ENCODE peak calls at places on chromosomes 13 and 19, in eight cellular contexts. E, H, F, S, M, K, G and R are unnamed samples.

GRCh38 chr19:3322199-3322978 is 44.0 kb upstream of the NFIC start:
- DNase-seq in E (no peak), H (no peak), F (no peak), S (no peak), M (no peak), K (no peak), G (no peak), R (no peak)

GRCh38 chr13:20652946-20653345 is 50.6 kb upstream of the IL17D start:
- DNase-seq in E (no peak), H (no peak), F (no peak), S (no peak), M (no peak), K (no peak), G (no peak), R (no peak)

GRCh38 chr19:14795078-14795721 is 16.8 kb upstream of the ADGRE2 start:
- DNase-seq in E (no peak), H (no peak), F (no peak), S (no peak), M (no peak), K (no peak), G (no peak), R (no peak)

GRCh38 chr19:50269653-50270052 is 59.5 kb downstream of the KCNC3 start:
- DNase-seq in E (no peak), H (no peak), F (no peak), S (no peak), M (no peak), K (no peak), G (no peak), R (no peak)

GRCh38 chr19:4075373-4075772 is 8.7 kb upstream of the ZBTB7A start:
- DNase-seq in E (no peak), H (no peak), F (no peak), S (no peak), M (no peak), K (no peak), G (no peak), R (no peak)

GRCh38 chr13:101272886-101273285 is 143.4 kb downstream of the NALCN start:
- DNase-seq in E (no peak), H (no peak), F (no peak), S (no peak), M (no peak), K (no peak), G (no peak), R (no peak)

GRCh38 chr19:44846455-44847143 is 502 bp downstream of the NECTIN2 start:
- DNase-seq in E (no peak), H (peak), F (peak), S (no peak), M (peak), K (peak), G (peak), R (no peak)

GRCh38 chr13:26377038-26377437 is 123.1 kb downstream of the CDK8 start:
- DNase-seq in E (no peak), H (no peak), F (no peak), S (no peak), M (no peak), K (peak), G (peak), R (no peak)

GRCh38 chr19:648305-648704 is 8.6 kb downstream of the FGF22 start:
- DNase-seq in E (no peak), H (no peak), F (no peak), S (no peak), M (no peak), K (no peak), G (no peak), R (no peak)

GRCh38 chr13:98571955-98572662 is 4.8 kb downstream of the STK24 start:
- DNase-seq in E (no peak), H (peak), F (no peak), S (no peak), M (peak), K (no peak), G (peak), R (no peak)

GRCh38 chr19:46299004-46299509 is 2.2 kb downstream of the HIF3A start:
- DNase-seq in E (no peak), H (peak), F (peak), S (no peak), M (peak), K (no peak), G (peak), R (no peak)

GRCh38 chr19:778910-779653 is 18.2 kb upstream of the PTBP1 start:
- DNase-seq in E (no peak), H (no peak), F (no peak), S (no peak), M (peak), K (no peak), G (peak), R (no peak)

GRCh38 chr19:28908941-28909340 is 304.0 kb downstream of the UQCRFS1 start:
- DNase-seq in E (no peak), H (no peak), F (no peak), S (no peak), M (no peak), K (no peak), G (no peak), R (no peak)

GRCh38 chr13:39448831-39449230 is 154.2 kb downstream of the LHFPL6 start:
- DNase-seq in E (no peak), H (peak), F (no peak), S (no peak), M (no peak), K (peak), G (no peak), R (no peak)
- TF ChIP-seq CTCF in E (no peak), H (no peak), F (no peak), S (no peak), M (no peak), K (no peak), G (no peak), R (no peak)

GRCh38 chr13:48502601-48503319 is 30.1 kb downstream of the RCBTB2 start:
- DNase-seq in E (no peak), H (no peak), F (no peak), S (no peak), M (no peak), K (no peak), G (no peak), R (no peak)

GRCh38 chr13:48506092-48506701 is 26.7 kb downstream of the RCBTB2 start:
- DNase-seq in E (no peak), H (peak), F (no peak), S (no peak), M (no peak), K (no peak), G (no peak), R (no peak)

GRCh38 chr13:48505597-48506091 is 27.2 kb downstream of the RCBTB2 start:
- DNase-seq in E (no peak), H (peak), F (no peak), S (peak), M (peak), K (no peak), G (peak), R (no peak)

GRCh38 chr13:48507024-48507423 is 25.9 kb downstream of the RCBTB2 start:
- DNase-seq in E (no peak), H (peak), F (no peak), S (no peak), M (no peak), K (no peak), G (no peak), R (no peak)

DNA sequence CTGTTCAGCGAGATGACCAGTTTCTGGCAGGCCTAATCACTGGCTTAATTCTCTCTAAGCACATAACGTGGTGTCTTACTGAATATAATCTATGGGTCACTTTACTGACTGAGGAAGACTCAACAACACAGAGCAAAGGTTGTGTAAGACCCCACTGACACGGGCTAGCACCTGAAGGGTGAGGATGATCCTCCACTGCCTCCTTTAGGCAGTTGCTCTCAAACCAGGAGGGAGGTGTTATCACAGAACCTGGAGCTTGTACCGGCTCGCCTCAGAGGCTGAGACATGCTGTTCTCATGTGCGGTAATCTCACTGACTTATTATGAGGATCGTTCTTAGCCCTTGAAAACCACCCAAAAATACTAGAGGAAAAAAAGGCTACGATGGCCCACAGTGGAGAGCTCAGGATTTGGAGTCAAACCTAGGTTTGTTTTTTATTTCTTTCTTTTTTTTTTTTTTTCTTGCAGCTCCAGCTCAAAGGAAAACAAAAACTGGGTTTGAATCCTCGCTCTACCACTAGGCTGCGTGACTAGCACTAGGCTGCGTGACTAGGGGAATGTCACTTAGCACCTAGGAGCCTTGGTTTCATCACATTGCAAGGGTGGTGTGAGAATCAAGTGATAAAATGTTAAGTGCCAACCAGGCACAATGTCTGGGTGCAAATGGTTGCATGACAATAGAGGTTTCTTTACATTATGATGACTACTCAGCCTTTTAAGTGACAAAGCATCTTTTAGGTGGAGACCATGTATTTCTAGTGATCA is 28.1 kb downstream of the RCBTB2 start:
- DNase-seq in E (no peak), H (no peak), F (no peak), S (no peak), M (no peak), K (no peak), G (no peak), R (no peak)
- TF ChIP-seq CTCF in E (no peak), H (no peak), F (no peak), S (no peak), M (no peak), K (peak), G (no peak), R (no peak)

GRCh38 chr13:23175920-23176319 is 4.9 kb upstream of the SGCG start:
- DNase-seq in E (no peak), H (no peak), F (no peak), S (no peak), M (no peak), K (no peak), G (no peak), R (no peak)
- TF ChIP-seq CTCF in E (no peak), H (no peak), F (no peak), S (no peak), M (no peak), K (peak), G (peak), R (peak)

GRCh38 chr13:81048026-81048461 is 707.1 kb upstream of the SPRY2 start:
- DNase-seq in E (no peak), H (no peak), F (no peak), S (no peak), M (no peak), K (no peak), G (no peak), R (no peak)

DNA sequence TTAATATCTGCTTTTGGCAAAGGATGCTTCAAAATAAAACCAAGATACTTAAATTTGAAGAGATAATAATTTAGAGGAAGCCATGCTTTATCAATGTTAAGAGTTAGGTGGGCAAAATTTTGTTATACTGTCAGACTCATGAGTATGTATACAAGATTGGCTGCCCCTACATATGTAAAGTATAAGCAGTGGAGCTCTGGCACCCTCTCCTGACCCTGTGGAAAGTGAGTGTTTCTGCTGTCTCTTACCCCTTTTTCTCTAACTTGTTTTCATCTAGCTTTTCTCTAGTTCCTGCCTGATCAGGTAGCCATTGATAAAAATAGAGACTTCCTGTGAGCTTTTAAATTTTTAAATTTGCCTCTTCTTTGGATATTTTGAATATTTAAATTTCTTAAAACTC is 710.9 kb upstream of the SPRY2 start:
- DNase-seq in E (no peak), H (no peak), F (no peak), S (no peak), M (no peak), K (peak), G (no peak), R (no peak)
- TF ChIP-seq CTCF in E (no peak), H (no peak), F (no peak), S (no peak), M (no peak), K (peak), G (no peak), R (no peak)

DNA sequence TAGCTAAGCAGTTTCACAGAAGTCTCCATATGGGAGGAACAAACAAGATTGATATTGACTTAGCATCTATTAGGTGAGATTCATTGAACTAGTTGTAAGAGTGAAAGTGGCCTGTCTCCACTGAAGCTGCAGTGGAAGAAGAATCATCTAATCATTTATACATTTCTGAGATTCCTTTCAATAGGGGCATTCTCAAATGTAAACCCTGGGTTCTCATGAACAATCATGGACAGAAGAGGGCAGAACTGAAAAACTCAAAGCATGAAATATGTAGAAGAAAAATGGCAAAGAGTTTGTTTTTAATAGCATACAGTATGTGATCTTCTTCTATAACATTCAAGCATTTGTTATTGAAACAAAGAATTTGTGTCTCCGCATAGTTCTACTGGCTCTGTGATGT is 17.6 kb upstream of the POSTN start:
- DNase-seq in E (no peak), H (no peak), F (no peak), S (no peak), M (no peak), K (no peak), G (peak), R (no peak)
- TF ChIP-seq CTCF in E (no peak), H (no peak), F (no peak), S (no peak), M (no peak), K (no peak), G (peak), R (no peak)

GRCh38 chr13:72218966-72219365 is 352.0 kb upstream of the DACH1 start:
- DNase-seq in E (no peak), H (no peak), F (no peak), S (no peak), M (no peak), K (no peak), G (no peak), R (no peak)

GRCh38 chr13:72217142-72217541 is 350.1 kb upstream of the DACH1 start:
- DNase-seq in E (no peak), H (no peak), F (no peak), S (no peak), M (no peak), K (no peak), G (no peak), R (no peak)

DNA sequence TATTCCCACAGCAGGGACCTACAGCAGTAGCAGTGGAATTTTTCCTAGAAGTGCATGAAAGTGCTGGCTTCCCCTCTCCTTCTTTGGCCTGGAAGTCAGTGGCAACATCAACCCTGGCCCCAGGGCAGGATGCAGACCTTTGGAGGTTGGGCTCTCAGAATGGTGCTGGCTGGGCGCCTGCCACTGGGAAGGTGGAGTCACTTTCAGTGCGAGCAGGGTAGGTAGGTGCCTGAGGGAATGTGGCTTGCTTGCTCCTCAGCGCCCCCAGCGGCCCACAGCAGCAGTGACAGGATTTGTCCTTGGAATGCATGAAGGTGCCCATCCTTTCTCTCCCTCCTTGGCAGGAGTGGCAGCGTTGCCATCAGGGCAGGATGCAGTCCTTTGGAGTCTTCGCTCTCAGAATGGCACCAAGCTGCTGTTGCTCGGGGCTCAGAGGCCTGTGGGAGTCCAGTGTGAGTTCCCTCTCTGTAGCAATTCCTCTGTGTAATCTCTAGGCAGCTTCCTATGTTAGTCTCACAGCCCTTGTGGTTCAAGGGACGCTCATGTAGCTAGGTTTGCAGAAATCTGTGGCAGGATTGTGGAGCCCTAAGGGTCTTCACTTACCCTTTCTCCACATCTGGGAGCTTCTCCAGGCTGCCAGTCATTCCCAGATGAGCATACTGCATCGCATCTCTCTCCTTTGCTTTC is 354.4 kb upstream of the DACH1 start:
- DNase-seq in E (no peak), H (peak), F (peak), S (no peak), M (peak), K (peak), G (no peak), R (no peak)
- TF ChIP-seq CTCF in E (no peak), H (peak), F (peak), S (no peak), M (peak), K (peak), G (peak), R (peak)

GRCh38 chr13:99958402-99959126 is 13.0 kb downstream of the ZIC5 start:
- DNase-seq in E (no peak), H (no peak), F (no peak), S (no peak), M (no peak), K (peak), G (no peak), R (no peak)

GRCh38 chr13:99955747-99956472 is 15.7 kb downstream of the ZIC5 start:
- DNase-seq in E (no peak), H (no peak), F (no peak), S (no peak), M (no peak), K (peak), G (peak), R (no peak)

GRCh38 chr13:99959127-99959529 is 12.4 kb downstream of the ZIC5 start:
- DNase-seq in E (no peak), H (no peak), F (no peak), S (no peak), M (no peak), K (peak), G (no peak), R (no peak)

GRCh38 chr13:99955107-99955746 is 16.3 kb downstream of the ZIC5 start:
- DNase-seq in E (no peak), H (no peak), F (no peak), S (no peak), M (no peak), K (no peak), G (no peak), R (no peak)

DNA sequence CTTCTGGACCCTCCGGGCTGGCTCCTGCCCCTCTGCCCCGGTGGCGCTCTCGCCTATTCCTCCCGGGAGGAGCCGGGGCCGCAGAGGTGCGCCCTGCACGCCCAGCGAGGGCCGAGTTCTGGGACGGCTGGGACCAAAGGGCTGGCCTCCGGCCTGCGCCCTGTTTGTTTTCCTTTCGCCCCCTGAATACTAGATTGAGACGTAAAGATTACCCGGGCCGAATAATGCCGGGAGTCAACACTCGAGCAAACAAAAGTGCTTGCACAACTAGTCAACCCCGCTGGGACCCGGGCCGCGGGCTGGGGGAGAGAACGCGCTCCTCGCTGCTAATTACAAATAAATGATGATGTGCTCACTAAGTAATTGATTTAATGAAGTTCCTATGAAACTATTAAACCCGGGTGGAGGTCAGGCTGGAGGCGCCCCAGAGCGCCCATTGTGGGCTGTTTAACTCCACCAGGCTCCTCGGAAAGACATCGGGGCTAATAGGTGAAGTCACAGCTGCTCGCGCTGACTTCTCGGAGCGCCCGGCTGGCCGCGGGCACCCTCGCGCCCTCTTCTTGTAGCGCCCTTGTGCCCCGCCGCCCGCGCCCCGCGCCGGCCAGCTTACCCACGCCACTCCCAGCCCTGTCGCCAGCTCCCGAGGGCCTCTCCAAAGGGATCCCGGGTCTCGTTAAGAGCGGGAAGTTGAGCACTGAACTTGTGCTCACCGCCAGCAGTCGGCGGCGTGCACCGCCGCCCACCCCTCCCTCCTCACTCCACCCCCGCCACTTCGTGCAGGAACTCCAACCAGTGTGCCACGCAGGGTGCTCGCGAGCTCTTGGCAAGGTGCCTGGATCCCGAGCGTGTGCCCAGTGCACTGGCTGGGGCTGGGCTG is 14.9 kb downstream of the ZIC5 start:
- DNase-seq in E (no peak), H (no peak), F (no peak), S (no peak), M (no peak), K (peak), G (no peak), R (no peak)
- TF ChIP-seq CTCF in E (no peak), H (no peak), F (no peak), S (no peak), M (no peak), K (peak), G (no peak), R (no peak)

GRCh38 chr19:42542791-42543190 is 14.5 kb upstream of the CEACAM1 start:
- DNase-seq in E (no peak), H (no peak), F (no peak), S (no peak), M (no peak), K (no peak), G (no peak), R (no peak)
- TF ChIP-seq CTCF in E (no peak), H (no peak), F (no peak), S (no peak), M (no peak), K (no peak), G (no peak), R (no peak)

DNA sequence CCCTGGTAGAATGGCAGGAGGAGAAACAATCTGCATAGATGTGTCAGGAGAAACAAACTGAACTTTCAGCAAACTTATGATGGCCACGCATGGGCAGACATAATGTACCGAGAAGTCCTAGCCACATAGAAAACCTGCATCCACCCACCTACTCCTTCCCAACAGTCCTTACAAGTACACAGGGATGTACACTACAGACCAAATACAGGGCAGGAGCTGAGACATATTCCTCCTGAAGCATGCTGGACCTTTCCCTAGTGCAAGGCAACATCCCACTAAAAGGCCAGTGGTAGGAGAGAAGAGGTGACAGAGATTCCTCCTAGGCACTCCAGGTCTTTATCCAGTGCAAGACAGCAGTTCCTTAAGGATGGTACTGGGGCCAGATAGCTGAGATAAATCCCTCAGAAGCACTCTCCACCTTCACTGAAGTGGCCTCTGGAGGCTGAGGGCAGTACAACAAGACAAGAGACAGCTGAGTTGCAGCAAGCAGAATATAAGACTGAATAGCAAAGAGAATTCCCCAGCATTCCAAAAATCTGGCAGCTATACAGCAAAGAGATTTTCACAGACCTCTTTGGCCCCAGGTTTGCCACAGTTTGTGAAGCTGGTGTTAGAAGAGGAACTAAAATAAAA is 18.3 kb downstream of the VWA8 start:
- DNase-seq in E (no peak), H (no peak), F (no peak), S (no peak), M (no peak), K (peak), G (peak), R (no peak)
- TF ChIP-seq CTCF in E (no peak), H (peak), F (no peak), S (no peak), M (no peak), K (peak), G (peak), R (peak)